ENCODE peak calls at places on chromosomes 12 and 14, in four cellular contexts. B, A, G and F are unnamed samples.

GRCh38 chr14:99333214-99333613 is 61.2 kb upstream of the BCL11B start:
- DNase-seq in B (no peak), A (no peak), G (no peak), F (no peak)

GRCh38 chr12:122050706-122051105 is 27.9 kb upstream of the MLXIP start:
- DNase-seq in B (no peak), A (no peak), G (no peak), F (no peak)

GRCh38 chr12:92729773-92730305 is 27.1 kb downstream of the PLEKHG7 start:
- DNase-seq in B (no peak), A (no peak), G (no peak), F (no peak)

GRCh38 chr14:79274641-79275366 is 936.5 kb downstream of the DIO2 start:
- DNase-seq in B (no peak), A (no peak), G (no peak), F (no peak)

GRCh38 chr12:93849946-93850345 is 172.8 kb downstream of the CRADD start:
- DNase-seq in B (no peak), A (no peak), G (no peak), F (no peak)

GRCh38 chr12:71216725-71217579 is 59.2 kb upstream of the TSPAN8 start:
- DNase-seq in B (peak; percentile 38), A (peak; percentile 38), G (no peak), F (peak; percentile 16)

GRCh38 chr14:22190411-22191191 is 398.4 kb downstream of the DAD1 start:
- DNase-seq in B (no peak), A (no peak), G (peak; percentile 58), F (no peak)

GRCh38 chr14:43085820-43086219 is 1421.3 kb downstream of the FSCB start:
- DNase-seq in B (no peak), A (no peak), G (no peak), F (no peak)